ENCODE peak calls at places on chromosome 10, in ten cellular contexts. A, Q, W, Z, M, B, G, F, K and T are unnamed samples.

GRCh38 chr10:113027574-113028392 is 77.7 kb downstream of the TCF7L2 start:
- DNase-seq in A (no peak), Q (no peak), W (no peak), Z (no peak), M (no peak), B (no peak), G (no peak), F (no peak), K (no peak), T (no peak)

GRCh38 chr10:114715171-114715670 is 57.1 kb upstream of the ABLIM1 start:
- DNase-seq in A (peak; percentile 63), Q (peak; percentile 31), W (no peak), Z (no peak), M (no peak), B (peak; percentile 45), G (no peak), F (no peak), K (peak; percentile 25), T (no peak)

GRCh38 chr10:22022257-22023051 is 18.9 kb upstream of the DNAJC1 start:
- DNase-seq in A (peak; percentile 93), Q (no peak), W (no peak), Z (no peak), M (no peak), B (peak; percentile 37), G (peak; percentile 39), F (no peak), K (no peak), T (no peak)

GRCh38 chr10:15227611-15228372 is 59.3 kb upstream of the NMT2 start:
- DNase-seq in A (peak; percentile 45), Q (no peak), W (no peak), Z (no peak), M (no peak), B (peak; percentile 62), G (no peak), F (no peak), K (peak; percentile 45), T (no peak)

GRCh38 chr10:44862917-44863316 is 48.2 kb upstream of the TMEM72 start:
- DNase-seq in A (no peak), Q (no peak), W (no peak), Z (no peak), M (no peak), B (no peak), G (no peak), F (no peak), K (no peak), T (no peak)

GRCh38 chr10:35783305-35783838 is 141.3 kb upstream of the FZD8 start:
- DNase-seq in A (no peak), Q (no peak), W (no peak), Z (no peak), M (peak; percentile 48), B (peak; percentile 27), G (no peak), F (no peak), K (peak; percentile 63), T (no peak)

GRCh38 chr10:44906476-44906875 is 4.7 kb upstream of the TMEM72 start:
- DNase-seq in A (no peak), Q (no peak), W (no peak), Z (no peak), M (no peak), B (no peak), G (no peak), F (no peak), K (no peak), T (no peak)

GRCh38 chr10:97412891-97413304 is 11.8 kb upstream of the RRP12 start:
- DNase-seq in A (no peak), Q (no peak), W (no peak), Z (peak; percentile 66), M (no peak), B (no peak), G (no peak), F (no peak), K (peak; percentile 12), T (no peak)

GRCh38 chr10:103042129-103042528 is 124.0 kb downstream of the CNNM2 start:
- DNase-seq in A (no peak), Q (no peak), W (no peak), Z (no peak), M (peak; percentile 47), B (no peak), G (no peak), F (peak; percentile 51), K (no peak), T (no peak)

GRCh38 chr10:36114913-36115312 is 472.8 kb upstream of the FZD8 start:
- DNase-seq in A (peak; percentile 94), Q (no peak), W (no peak), Z (no peak), M (no peak), B (no peak), G (no peak), F (no peak), K (no peak), T (no peak)

GRCh38 chr10:102763037-102763607 is 19.4 kb downstream of the WBP1L start:
- DNase-seq in A (no peak), Q (no peak), W (no peak), Z (no peak), M (no peak), B (no peak), G (no peak), F (no peak), K (no peak), T (no peak)

GRCh38 chr10:105540381-105540780 is 899.3 kb downstream of the SORCS3 start:
- DNase-seq in A (no peak), Q (no peak), W (no peak), Z (no peak), M (no peak), B (no peak), G (no peak), F (no peak), K (no peak), T (no peak)

GRCh38 chr10:60646966-60647796 is 131.1 kb upstream of the CDK1 start:
- DNase-seq in A (peak; percentile 81), Q (peak; percentile 77), W (peak; percentile 58), Z (peak; percentile 14), M (peak; percentile 41), B (peak; percentile 68), G (no peak), F (peak; percentile 14), K (peak; percentile 65), T (no peak)

GRCh38 chr10:124292911-124293640 is 125.6 kb downstream of the OAT start:
- DNase-seq in A (no peak), Q (no peak), W (no peak), Z (no peak), M (no peak), B (no peak), G (no peak), F (no peak), K (no peak), T (no peak)

GRCh38 chr10:62224606-62225005 is 44.0 kb downstream of the RTKN2 start:
- DNase-seq in A (peak; percentile 59), Q (peak; percentile 63), W (no peak), Z (no peak), M (no peak), B (peak; percentile 15), G (no peak), F (no peak), K (peak; percentile 56), T (no peak)

GRCh38 chr10:98886686-98887085 is 349.0 kb downstream of the HPSE2 start:
- DNase-seq in A (peak; percentile 40), Q (no peak), W (peak; percentile 16), Z (no peak), M (no peak), B (peak; percentile 45), G (no peak), F (no peak), K (peak; percentile 60), T (no peak)

GRCh38 chr10:70592186-70592735 is 10.3 kb downstream of the PRF1 start:
- DNase-seq in A (no peak), Q (no peak), W (no peak), Z (no peak), M (no peak), B (no peak), G (no peak), F (no peak), K (no peak), T (no peak)

GRCh38 chr10:29804025-29804852 is 169.5 kb upstream of the SVIL start:
- DNase-seq in A (peak; percentile 71), Q (peak; percentile 89), W (peak; percentile 71), Z (no peak), M (peak; percentile 85), B (peak; percentile 94), G (no peak), F (no peak), K (peak; percentile 96), T (peak; percentile 75)

GRCh38 chr10:20922033-20922432 is 24.9 kb upstream of the NEBL start:
- DNase-seq in A (no peak), Q (no peak), W (no peak), Z (no peak), M (no peak), B (no peak), G (no peak), F (no peak), K (no peak), T (no peak)

GRCh38 chr10:116097239-116097751 is 175.7 kb downstream of the GFRA1 start:
- DNase-seq in A (no peak), Q (no peak), W (no peak), Z (no peak), M (no peak), B (no peak), G (no peak), F (no peak), K (no peak), T (no peak)

GRCh38 chr10:92832121-92832520 is 16.2 kb upstream of the EXOC6 start:
- DNase-seq in A (no peak), Q (no peak), W (no peak), Z (no peak), M (no peak), B (no peak), G (no peak), F (no peak), K (no peak), T (no peak)

GRCh38 chr10:80520661-80521488 is 16.8 kb upstream of the SH2D4B start:
- DNase-seq in A (no peak), Q (no peak), W (no peak), Z (no peak), M (no peak), B (no peak), G (no peak), F (no peak), K (no peak), T (no peak)

GRCh38 chr10:48406204-48406603 is 99.7 kb downstream of the MAPK8 start:
- DNase-seq in A (peak; percentile 10), Q (peak; percentile 94), W (no peak), Z (no peak), M (no peak), B (peak; percentile 45), G (no peak), F (no peak), K (peak; percentile 88), T (no peak)